ENCODE peak calls at places on chromosome 2, in ten cellular contexts. W, G, J, S, C, T, O, N, Q and V are unnamed samples.

GRCh38 chr2:45833968-45834344 is 182.5 kb downstream of the PRKCE start:
- DNase-seq in C (no peak), W (no peak), Q (peak; percentile 74), J (no peak), T (no peak), N (peak; percentile 85), G (no peak), O (no peak), S (no peak), V (no peak)

GRCh38 chr2:242034996-242035814 is 165.7 kb downstream of the RTP5 start:
- DNase-seq in J (no peak), N (no peak), S (peak; percentile 51), O (no peak), T (peak; percentile 76), W (peak; percentile 10), G (no peak), C (no peak), Q (no peak), V (no peak)

GRCh38 chr2:218893349-218894167 is 12.9 kb downstream of the WNT10A start:
- DNase-seq in Q (peak; percentile 15), W (no peak), T (no peak), O (no peak), J (no peak), S (no peak), N (no peak), C (no peak), G (no peak), V (no peak)

GRCh38 chr2:172772637-172773036 is 37.0 kb downstream of the RAPGEF4 start:
- DNase-seq in T (no peak), N (no peak), W (no peak), J (no peak), O (peak; percentile 16), C (no peak), S (no peak), Q (no peak), G (no peak), V (no peak)

GRCh38 chr2:102056079-102056581 is 64.4 kb downstream of the IL1R2 start:
- DNase-seq in T (peak; percentile 6), S (no peak), Q (no peak), N (no peak), C (no peak), J (peak; percentile 11), O (no peak), W (no peak), G (no peak), V (no peak)

GRCh38 chr2:174593574-174594203 is 3.9 kb downstream of the WIPF1 start:
- DNase-seq in Q (no peak), T (no peak), S (no peak), O (no peak), W (no peak), G (no peak), J (no peak), C (peak; percentile 48), N (peak; percentile 93), V (no peak)

GRCh38 chr2:188937228-188938220 is 36.6 kb upstream of the COL3A1 start:
- DNase-seq in O (no peak), C (no peak), J (no peak), S (no peak), T (no peak), W (no peak), G (no peak), Q (no peak), N (no peak), V (no peak)

GRCh38 chr2:84908948-84909713 is 3.7 kb downstream of the TMSB10 start:
- DNase-seq in W (no peak), G (no peak), T (peak; percentile 46), Q (no peak), C (no peak), J (no peak), O (no peak), N (peak; percentile 67), S (no peak), V (no peak)

GRCh38 chr2:36569267-36569860 is 28.6 kb downstream of the FEZ2 start:
- DNase-seq in O (peak; percentile 44), G (no peak), N (no peak), J (no peak), W (no peak), S (no peak), Q (no peak), C (no peak), T (no peak), V (no peak)

GRCh38 chr2:36570416-36570815 is 27.6 kb downstream of the FEZ2 start:
- DNase-seq in G (no peak), N (no peak), Q (no peak), O (no peak), S (no peak), T (no peak), W (no peak), J (no peak), C (no peak), V (no peak)

GRCh38 chr2:36566887-36567286 is 31.1 kb downstream of the FEZ2 start:
- DNase-seq in O (no peak), Q (no peak), J (no peak), T (no peak), S (no peak), N (no peak), W (no peak), C (no peak), G (no peak), V (no peak)

GRCh38 chr2:36567711-36568408 is 30.1 kb downstream of the FEZ2 start:
- DNase-seq in S (no peak), N (no peak), O (peak; percentile 37), J (no peak), C (no peak), Q (no peak), W (no peak), T (no peak), G (no peak), V (no peak)

DNA sequence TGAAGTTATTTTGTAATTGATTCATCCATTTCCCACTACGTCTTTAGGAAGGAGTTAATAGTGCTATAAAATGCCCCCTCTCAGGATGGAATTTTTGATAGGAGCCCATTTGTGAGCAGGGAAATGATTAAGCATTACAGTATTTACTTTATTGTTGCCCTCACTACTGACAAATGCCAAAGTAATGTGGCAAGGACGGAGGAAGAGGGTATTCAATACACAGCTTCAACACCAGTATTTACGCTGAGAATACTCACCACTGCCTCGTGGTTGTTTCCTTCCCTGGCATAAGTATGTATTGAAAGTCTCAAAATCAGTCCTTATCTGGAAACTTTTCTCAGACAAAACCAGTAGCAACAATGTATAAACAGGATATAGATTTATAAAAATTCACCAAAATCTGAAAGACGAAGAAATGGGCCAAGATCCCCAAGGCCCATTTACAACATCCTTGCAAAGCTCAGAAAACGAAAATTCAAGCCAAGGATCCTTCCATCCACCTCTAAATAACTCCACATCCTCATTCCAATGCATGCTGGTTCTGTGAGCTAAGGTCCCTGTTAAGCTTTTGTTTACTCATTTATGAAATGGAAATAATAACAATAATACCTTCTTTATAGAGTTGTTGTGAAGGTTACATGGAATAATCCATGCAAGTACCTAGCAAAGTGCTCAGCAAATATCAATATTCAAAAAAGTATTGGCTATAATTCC is 29.3 kb downstream of the FEZ2 start:
- DNase-seq in S (no peak), T (no peak), G (no peak), J (no peak), C (no peak), Q (no peak), N (no peak), O (peak; percentile 85), W (no peak), V (no peak)
- TF ChIP-seq CTCF in S (no peak), T (no peak), G (no peak), J (no peak), C (no peak), Q (no peak), N (no peak), O (no peak), W (no peak), V (no peak)

GRCh38 chr2:189982087-189982486 is 80.4 kb downstream of the MSTN start:
- DNase-seq in T (no peak), S (no peak), W (no peak), G (no peak), J (no peak), Q (no peak), O (no peak), C (no peak), N (no peak), V (no peak)

GRCh38 chr2:189982777-189983394 is 79.6 kb downstream of the MSTN start:
- DNase-seq in O (peak; percentile 32), T (no peak), N (peak; percentile 13), J (no peak), S (no peak), Q (no peak), G (no peak), C (no peak), W (no peak), V (no peak)
- TF ChIP-seq CTCF in O (peak; percentile 14), T (no peak), N (peak; percentile 31), J (peak; percentile 30), S (no peak), Q (peak; percentile 30), G (peak; percentile 48), C (peak; percentile 55), W (no peak), V (peak; percentile 49)

DNA sequence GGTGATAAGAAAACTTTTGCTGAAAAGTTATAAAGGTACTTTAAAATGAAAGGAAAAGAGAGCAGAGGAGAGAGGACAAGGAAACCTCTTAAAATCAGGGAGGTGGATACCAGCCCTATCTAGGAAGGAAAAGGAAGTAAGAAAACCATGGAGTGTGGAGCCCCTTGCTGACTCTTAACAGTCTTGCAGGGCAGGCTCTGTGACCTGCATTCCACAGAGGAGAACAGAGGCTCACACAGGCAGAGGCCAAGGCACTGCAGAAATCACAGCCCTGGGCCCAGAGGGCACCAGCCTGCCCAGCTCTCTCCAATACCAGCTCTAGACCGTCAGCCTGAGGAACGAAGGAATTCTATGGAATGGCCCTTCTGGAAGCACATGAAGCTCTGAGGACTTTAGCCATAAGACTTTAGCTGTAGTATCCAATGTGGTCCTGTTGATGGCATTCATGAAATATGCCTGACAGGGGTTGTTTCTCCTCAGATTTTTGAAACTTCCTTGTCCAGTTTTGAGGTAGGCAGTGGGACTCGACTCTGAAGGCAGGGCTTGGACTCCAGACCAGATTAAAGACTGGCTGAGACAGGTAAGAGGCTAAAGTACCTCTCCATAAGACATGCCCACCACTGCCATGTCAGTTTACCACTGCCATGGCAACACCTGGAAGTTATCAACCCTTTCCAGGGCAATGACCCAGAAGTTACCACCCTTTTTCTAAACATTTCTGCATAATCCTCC is 216.3 kb downstream of the ANAPC1 start:
- DNase-seq in S (no peak), G (no peak), C (peak; percentile 60), J (no peak), Q (no peak), T (peak; percentile 80), N (no peak), W (peak; percentile 57), O (peak; percentile 42), V (peak; percentile 58)
- TF ChIP-seq CTCF in S (peak; percentile 15), G (no peak), C (peak; percentile 66), J (peak; percentile 43), Q (no peak), T (peak; percentile 79), N (no peak), W (peak; percentile 45), O (peak; percentile 29), V (peak; percentile 72)

DNA sequence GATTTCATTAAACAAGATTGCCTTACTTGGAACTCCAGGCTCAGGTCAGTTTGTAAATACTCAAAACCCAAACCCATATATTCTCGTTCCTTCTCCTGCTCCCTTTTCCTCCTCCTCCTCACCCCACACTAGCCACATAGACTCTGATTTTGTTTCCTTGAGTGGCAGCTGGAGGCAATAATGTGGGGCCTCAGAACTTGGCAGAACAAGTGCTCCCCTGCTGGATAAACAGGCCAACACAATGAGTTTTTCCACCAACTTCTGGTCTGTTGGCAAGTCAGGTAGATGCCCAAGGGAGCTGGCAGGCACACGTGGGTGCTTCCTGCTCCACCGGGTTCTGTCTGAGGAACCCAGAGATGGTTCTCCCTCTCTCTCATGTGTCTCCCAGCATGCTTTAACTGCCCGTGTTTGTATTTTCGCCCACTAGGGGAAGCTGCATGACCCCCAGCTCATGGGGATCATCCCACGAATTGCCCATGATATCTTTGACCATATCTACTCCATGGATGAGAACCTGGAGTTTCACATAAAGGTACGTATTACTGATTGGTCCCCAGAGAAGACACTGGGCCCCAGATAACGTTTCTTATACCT is 61.9 kb downstream of the KIF5C start:
- DNase-seq in Q (no peak), T (no peak), G (no peak), N (peak; percentile 9), J (no peak), O (peak; percentile 9), S (no peak), C (no peak), W (no peak), V (no peak)
- TF ChIP-seq CTCF in Q (no peak), T (no peak), G (no peak), N (no peak), J (no peak), O (no peak), S (no peak), C (no peak), W (no peak), V (peak; percentile 13)